ENCODE peak calls at places on chromosomes 12 and 14, in five cellular contexts. One of them, this sample, is unnamed.

GRCh38 chr12:98698603-98699463 is 53.7 kb downstream of the APAF1 start:
- DNase-seq in HCT116: peak
- DNase-seq in transverse colon: peak
- DNase-seq in HepG2: peak
- DNase-seq in stomach: peak
- DNase-seq in this sample: peak

GRCh38 chr12:121626853-121627623 is 708 bp downstream of the ORAI1 start:
- DNase-seq in HCT116: no peak
- DNase-seq in transverse colon: peak
- DNase-seq in HepG2: peak
- DNase-seq in stomach: peak
- DNase-seq in this sample: peak

GRCh38 chr12:9721394-9722092 is 11.4 kb downstream of the CLECL1 start:
- DNase-seq in HCT116: no peak
- DNase-seq in transverse colon: no peak
- DNase-seq in HepG2: peak
- DNase-seq in stomach: no peak
- DNase-seq in this sample: no peak

GRCh38 chr14:65425885-65426284 is 13.4 kb downstream of the FUT8 start:
- DNase-seq in HCT116: no peak
- DNase-seq in transverse colon: no peak
- DNase-seq in HepG2: no peak
- DNase-seq in stomach: no peak
- DNase-seq in this sample: no peak

GRCh38 chr14:51912112-51912786 is 51.8 kb downstream of the GNG2 start:
- DNase-seq in HCT116: no peak
- DNase-seq in transverse colon: no peak
- DNase-seq in HepG2: no peak
- DNase-seq in stomach: no peak
- DNase-seq in this sample: no peak

GRCh38 chr14:105180598-105181528 is at the start of gene NUDT14:
- DNase-seq in HCT116: peak
- DNase-seq in transverse colon: peak
- DNase-seq in HepG2: no peak
- DNase-seq in stomach: peak
- DNase-seq in this sample: peak

GRCh38 chr12:42541965-42542364 is 47.6 kb downstream of the PRICKLE1 start:
- DNase-seq in HCT116: no peak
- DNase-seq in transverse colon: no peak
- DNase-seq in HepG2: no peak
- DNase-seq in stomach: no peak
- DNase-seq in this sample: no peak

GRCh38 chr12:125033296-125033695 is 31.9 kb upstream of the AACS start:
- DNase-seq in HCT116: no peak
- DNase-seq in transverse colon: no peak
- DNase-seq in HepG2: no peak
- DNase-seq in stomach: no peak
- DNase-seq in this sample: no peak

GRCh38 chr12:64716839-64717455 is 42.3 kb downstream of the GNS start:
- DNase-seq in HCT116: no peak
- DNase-seq in transverse colon: no peak
- DNase-seq in HepG2: no peak
- DNase-seq in stomach: no peak
- DNase-seq in this sample: no peak

GRCh38 chr14:55760801-55761200 is 180.8 kb downstream of the KTN1 start:
- DNase-seq in HCT116: no peak
- DNase-seq in transverse colon: no peak
- DNase-seq in HepG2: no peak
- DNase-seq in stomach: no peak
- DNase-seq in this sample: no peak

GRCh38 chr14:82755923-82756322 is 1222.3 kb upstream of the SEL1L start:
- DNase-seq in HCT116: no peak
- DNase-seq in transverse colon: no peak
- DNase-seq in HepG2: no peak
- DNase-seq in stomach: no peak
- DNase-seq in this sample: no peak

GRCh38 chr12:129701536-129702165 is 202.2 kb downstream of the TMEM132D start:
- DNase-seq in HCT116: no peak
- DNase-seq in transverse colon: no peak
- DNase-seq in HepG2: no peak
- DNase-seq in stomach: no peak
- DNase-seq in this sample: no peak

GRCh38 chr12:121144416-121144914 is 11.8 kb downstream of the P2RX7 start:
- DNase-seq in HCT116: no peak
- DNase-seq in transverse colon: no peak
- DNase-seq in HepG2: no peak
- DNase-seq in stomach: no peak
- DNase-seq in this sample: no peak

GRCh38 chr14:33676135-33676566 is 274.7 kb downstream of the EGLN3 start:
- DNase-seq in HCT116: peak
- DNase-seq in transverse colon: peak
- DNase-seq in HepG2: peak
- DNase-seq in stomach: no peak
- DNase-seq in this sample: peak

GRCh38 chr14:43449291-43449690 is 1057.8 kb downstream of the FSCB start:
- DNase-seq in HCT116: no peak
- DNase-seq in transverse colon: no peak
- DNase-seq in HepG2: no peak
- DNase-seq in stomach: no peak
- DNase-seq in this sample: no peak

DNA sequence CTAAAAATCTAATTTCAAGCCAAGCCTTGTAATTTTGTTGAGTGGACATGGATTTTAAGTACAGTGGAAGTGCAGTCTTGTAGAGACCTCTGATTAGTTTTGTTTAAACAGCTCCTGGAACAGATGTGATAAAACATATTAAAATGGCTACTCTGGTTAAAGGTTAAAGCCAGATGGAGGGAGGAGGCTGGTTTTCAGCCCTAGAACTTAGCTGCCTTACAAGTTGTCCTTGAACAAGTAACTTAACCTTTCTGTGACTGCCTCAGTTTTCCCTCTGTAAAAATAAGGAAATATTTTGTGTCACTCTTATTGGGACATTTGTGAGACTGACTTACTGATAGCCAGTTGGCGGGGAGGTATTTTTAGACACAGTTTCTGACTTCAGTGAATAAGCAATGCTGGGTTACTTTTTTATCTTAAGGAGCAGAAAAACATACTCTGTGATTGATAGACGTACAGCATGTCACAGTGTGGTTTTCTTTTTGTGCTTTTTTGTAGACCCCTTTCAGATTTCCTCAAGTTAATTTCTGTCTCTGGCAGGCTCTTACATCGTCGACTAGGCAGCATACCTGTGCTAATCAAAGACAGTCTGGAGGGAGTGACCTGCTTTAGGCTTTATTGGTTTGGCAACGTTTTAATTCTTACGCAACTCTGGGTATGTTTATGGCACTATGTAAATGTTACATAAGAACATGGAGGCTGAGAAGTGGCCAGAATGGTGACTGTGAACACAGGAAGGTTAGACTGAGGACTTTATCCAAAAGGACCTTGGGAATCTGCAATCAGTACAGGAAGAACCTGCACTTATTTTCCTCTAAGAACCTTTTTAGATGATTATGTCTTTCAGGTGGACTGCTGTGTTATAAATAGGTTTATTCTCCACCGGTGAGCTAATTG is 3.2 kb downstream of the ACVR1B start:
- DNase-seq in HCT116: no peak
- DNase-seq in transverse colon: peak
- DNase-seq in HepG2: peak
- DNase-seq in stomach: peak
- DNase-seq in this sample: peak
- TF ChIP-seq POLR2AphosphoS5 in HCT116: no peak
- TF ChIP-seq POLR2AphosphoS5 in transverse colon: peak
- TF ChIP-seq POLR2AphosphoS5 in HepG2: no peak
- TF ChIP-seq POLR2AphosphoS5 in stomach: peak
- TF ChIP-seq POLR2AphosphoS5 in this sample: peak

GRCh38 chr12:106248849-106249371 is 1.1 kb upstream of the CKAP4 start:
- DNase-seq in HCT116: no peak
- DNase-seq in transverse colon: peak
- DNase-seq in HepG2: no peak
- DNase-seq in stomach: no peak
- DNase-seq in this sample: no peak

GRCh38 chr12:106252056-106252455 is 4.2 kb upstream of the CKAP4 start:
- DNase-seq in HCT116: no peak
- DNase-seq in transverse colon: no peak
- DNase-seq in HepG2: no peak
- DNase-seq in stomach: no peak
- DNase-seq in this sample: no peak

GRCh38 chr12:106254724-106255123 is 6.9 kb upstream of the CKAP4 start:
- DNase-seq in HCT116: no peak
- DNase-seq in transverse colon: no peak
- DNase-seq in HepG2: no peak
- DNase-seq in stomach: no peak
- DNase-seq in this sample: no peak

GRCh38 chr12:106249411-106250135 is 1.8 kb upstream of the CKAP4 start:
- DNase-seq in HCT116: no peak
- DNase-seq in transverse colon: peak
- DNase-seq in HepG2: no peak
- DNase-seq in stomach: no peak
- DNase-seq in this sample: no peak

DNA sequence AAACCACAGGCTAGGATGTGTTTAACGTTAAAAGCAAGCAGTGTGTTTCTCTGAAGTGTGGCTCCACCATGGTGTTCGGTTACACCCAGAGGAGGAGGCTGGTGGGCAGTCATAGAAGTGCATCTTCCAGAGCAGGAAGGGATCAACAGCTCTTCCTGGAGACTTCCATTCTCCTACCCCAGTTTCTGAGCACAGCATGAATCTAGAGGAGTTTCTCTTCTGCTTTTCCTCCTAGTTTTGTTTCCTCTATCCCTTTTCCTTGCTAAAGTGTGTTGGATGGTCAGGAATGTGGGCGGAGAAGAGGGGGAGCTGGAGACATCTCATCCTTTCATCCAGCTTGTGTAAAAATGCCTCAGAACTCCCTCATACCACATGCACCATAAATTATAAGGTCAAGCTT is 3.8 kb upstream of the CKAP4 start:
- DNase-seq in HCT116: no peak
- DNase-seq in transverse colon: no peak
- DNase-seq in HepG2: no peak
- DNase-seq in stomach: no peak
- DNase-seq in this sample: no peak
- TF ChIP-seq CTCF in HCT116: no peak
- TF ChIP-seq CTCF in transverse colon: no peak
- TF ChIP-seq CTCF in HepG2: no peak
- TF ChIP-seq CTCF in stomach: no peak
- TF ChIP-seq CTCF in this sample: no peak

GRCh38 chr14:103581206-103581605 is 18.4 kb downstream of the COA8 start:
- DNase-seq in HCT116: no peak
- DNase-seq in transverse colon: no peak
- DNase-seq in HepG2: no peak
- DNase-seq in stomach: no peak
- DNase-seq in this sample: no peak

GRCh38 chr14:103574104-103574503 is 11.3 kb downstream of the COA8 start:
- DNase-seq in HCT116: no peak
- DNase-seq in transverse colon: no peak
- DNase-seq in HepG2: no peak
- DNase-seq in stomach: no peak
- DNase-seq in this sample: no peak

GRCh38 chr14:103578401-103579075 is 15.8 kb downstream of the COA8 start:
- DNase-seq in HCT116: no peak
- DNase-seq in transverse colon: no peak
- DNase-seq in HepG2: no peak
- DNase-seq in stomach: no peak
- DNase-seq in this sample: no peak

GRCh38 chr14:103574707-103575285 is 12.0 kb downstream of the COA8 start:
- DNase-seq in HCT116: no peak
- DNase-seq in transverse colon: no peak
- DNase-seq in HepG2: no peak
- DNase-seq in stomach: no peak
- DNase-seq in this sample: no peak

DNA sequence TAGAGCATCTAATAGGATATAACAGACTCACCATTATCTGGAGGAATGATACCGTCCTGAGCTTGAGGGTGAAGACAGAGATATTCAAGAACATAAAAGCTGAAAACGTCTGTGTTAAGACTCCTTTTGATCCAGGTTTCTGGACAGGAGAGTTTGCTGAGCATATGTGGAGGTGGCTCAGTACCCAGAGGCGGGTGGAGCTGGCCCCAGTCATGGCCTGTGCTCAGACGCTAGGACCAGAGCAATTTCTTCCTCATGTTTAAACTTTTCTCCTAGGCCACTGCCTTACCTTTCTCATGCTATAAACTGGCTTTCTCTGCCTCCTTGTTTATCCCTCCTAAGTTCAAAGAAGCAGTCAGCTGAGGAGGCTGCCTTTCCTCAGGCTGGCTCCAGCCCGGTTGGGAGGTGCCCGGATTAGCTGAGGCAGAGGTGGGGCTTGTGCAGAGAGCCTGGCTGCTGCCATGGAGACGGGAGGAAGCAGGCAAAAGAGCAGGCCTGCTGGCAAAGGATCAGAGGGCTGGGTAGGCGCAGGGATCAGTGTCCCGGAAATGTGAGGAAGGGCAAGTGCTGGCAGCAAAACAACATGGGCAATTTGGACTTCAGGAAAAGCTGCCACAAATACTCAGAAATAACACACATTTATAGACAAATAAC is 13.7 kb downstream of the COA8 start:
- DNase-seq in HCT116: peak
- DNase-seq in transverse colon: peak
- DNase-seq in HepG2: no peak
- DNase-seq in stomach: peak
- DNase-seq in this sample: peak
- TF ChIP-seq POLR2AphosphoS5 in HCT116: no peak
- TF ChIP-seq POLR2AphosphoS5 in transverse colon: peak
- TF ChIP-seq POLR2AphosphoS5 in HepG2: no peak
- TF ChIP-seq POLR2AphosphoS5 in stomach: peak
- TF ChIP-seq POLR2AphosphoS5 in this sample: peak

GRCh38 chr12:92411687-92412086 is 266.0 kb upstream of the BTG1 start:
- DNase-seq in HCT116: no peak
- DNase-seq in transverse colon: no peak
- DNase-seq in HepG2: no peak
- DNase-seq in stomach: no peak
- DNase-seq in this sample: no peak

GRCh38 chr12:92404921-92405320 is 259.3 kb upstream of the BTG1 start:
- DNase-seq in HCT116: no peak
- DNase-seq in transverse colon: no peak
- DNase-seq in HepG2: no peak
- DNase-seq in stomach: no peak
- DNase-seq in this sample: no peak

GRCh38 chr12:92404259-92404894 is 258.7 kb upstream of the BTG1 start:
- DNase-seq in HCT116: no peak
- DNase-seq in transverse colon: no peak
- DNase-seq in HepG2: no peak
- DNase-seq in stomach: no peak
- DNase-seq in this sample: no peak

GRCh38 chr12:92403210-92404175 is 257.8 kb upstream of the BTG1 start:
- DNase-seq in HCT116: no peak
- DNase-seq in transverse colon: peak
- DNase-seq in HepG2: no peak
- DNase-seq in stomach: no peak
- DNase-seq in this sample: no peak

GRCh38 chr12:92408072-92408900 is 262.6 kb upstream of the BTG1 start:
- DNase-seq in HCT116: peak
- DNase-seq in transverse colon: peak
- DNase-seq in HepG2: peak
- DNase-seq in stomach: peak
- DNase-seq in this sample: peak
- TF ChIP-seq CTCF in HCT116: peak
- TF ChIP-seq CTCF in transverse colon: peak
- TF ChIP-seq CTCF in HepG2: peak
- TF ChIP-seq CTCF in stomach: no peak
- TF ChIP-seq CTCF in this sample: peak

This sample was measured in prostate gland.